ENCODE peak calls at places on chromosomes 12 and 14, in five cellular contexts. One of them, this sample, is unnamed.

GRCh38 chr12:26164118-26164517 is 31.3 kb upstream of the SSPN start:
- DNase-seq in HCT116: no peak
- DNase-seq in MM.1S: no peak
- DNase-seq in GM23248: no peak
- DNase-seq in GM23338: no peak
- DNase-seq in this sample: no peak

GRCh38 chr12:52090291-52090690 is 10.8 kb downstream of the SMIM41 start:
- DNase-seq in HCT116: no peak
- DNase-seq in MM.1S: no peak
- DNase-seq in GM23248: no peak
- DNase-seq in GM23338: no peak
- DNase-seq in this sample: peak

GRCh38 chr12:94779520-94779919 is 129.2 kb upstream of the TMCC3 start:
- DNase-seq in HCT116: no peak
- DNase-seq in MM.1S: no peak
- DNase-seq in GM23248: no peak
- DNase-seq in GM23338: no peak
- DNase-seq in this sample: no peak

GRCh38 chr14:99735189-99736135 is 51.4 kb downstream of the CYP46A1 start:
- DNase-seq in HCT116: no peak
- DNase-seq in MM.1S: no peak
- DNase-seq in GM23248: no peak
- DNase-seq in GM23338: no peak
- DNase-seq in this sample: no peak

GRCh38 chr14:93975791-93976476 is 436 bp downstream of the ASB2 start:
- DNase-seq in HCT116: no peak
- DNase-seq in MM.1S: peak
- DNase-seq in GM23248: no peak
- DNase-seq in GM23338: no peak
- DNase-seq in this sample: peak

GRCh38 chr12:106739815-106740552 is 34.5 kb upstream of the RIC8B start:
- DNase-seq in HCT116: no peak
- DNase-seq in MM.1S: no peak
- DNase-seq in GM23248: peak
- DNase-seq in GM23338: no peak
- DNase-seq in this sample: no peak

GRCh38 chr12:43969882-43970281 is 134.0 kb downstream of the TMEM117 start:
- DNase-seq in HCT116: peak
- DNase-seq in MM.1S: no peak
- DNase-seq in GM23248: peak
- DNase-seq in GM23338: no peak
- DNase-seq in this sample: no peak

GRCh38 chr12:132528564-132529106 is 38.7 kb downstream of the FBRSL1 start:
- DNase-seq in HCT116: no peak
- DNase-seq in MM.1S: no peak
- DNase-seq in GM23248: no peak
- DNase-seq in GM23338: no peak
- DNase-seq in this sample: no peak

GRCh38 chr12:110754101-110754793 is 11.6 kb upstream of the PPP1CC start:
- DNase-seq in HCT116: no peak
- DNase-seq in MM.1S: no peak
- DNase-seq in GM23248: peak
- DNase-seq in GM23338: no peak
- DNase-seq in this sample: no peak

GRCh38 chr14:89618309-89618708 is 201.3 kb upstream of the FOXN3 start:
- DNase-seq in HCT116: no peak
- DNase-seq in MM.1S: peak
- DNase-seq in GM23248: peak
- DNase-seq in GM23338: no peak
- DNase-seq in this sample: peak

GRCh38 chr12:128980623-128981022 is 127.3 kb downstream of the GLT1D1 start:
- DNase-seq in HCT116: no peak
- DNase-seq in MM.1S: no peak
- DNase-seq in GM23248: no peak
- DNase-seq in GM23338: no peak
- DNase-seq in this sample: no peak

GRCh38 chr12:86834217-86834616 is 578.0 kb upstream of the MGAT4C start:
- DNase-seq in HCT116: no peak
- DNase-seq in MM.1S: no peak
- DNase-seq in GM23248: no peak
- DNase-seq in GM23338: no peak
- DNase-seq in this sample: no peak

GRCh38 chr12:106985479-106985878 is 1.5 kb downstream of the MTERF2 start:
- DNase-seq in HCT116: no peak
- DNase-seq in MM.1S: no peak
- DNase-seq in GM23248: no peak
- DNase-seq in GM23338: no peak
- DNase-seq in this sample: no peak

GRCh38 chr12:124654666-124655316 is 87.4 kb upstream of the NCOR2 start:
- DNase-seq in HCT116: no peak
- DNase-seq in MM.1S: no peak
- DNase-seq in GM23248: peak
- DNase-seq in GM23338: no peak
- DNase-seq in this sample: no peak

GRCh38 chr14:53032838-53033390 is 82.1 kb upstream of the FERMT2 start:
- DNase-seq in HCT116: no peak
- DNase-seq in MM.1S: no peak
- DNase-seq in GM23248: peak
- DNase-seq in GM23338: no peak
- DNase-seq in this sample: no peak

GRCh38 chr12:59389968-59390576 is 205.8 kb upstream of the SLC16A7 start:
- DNase-seq in HCT116: no peak
- DNase-seq in MM.1S: no peak
- DNase-seq in GM23248: no peak
- DNase-seq in GM23338: peak
- DNase-seq in this sample: no peak

GRCh38 chr14:101183376-101184103 is 280.0 kb upstream of the RTL1 start:
- DNase-seq in HCT116: no peak
- DNase-seq in MM.1S: no peak
- DNase-seq in GM23248: no peak
- DNase-seq in GM23338: peak
- DNase-seq in this sample: peak

GRCh38 chr12:105740337-105740736 is 398.4 kb downstream of the NUAK1 start:
- DNase-seq in HCT116: no peak
- DNase-seq in MM.1S: no peak
- DNase-seq in GM23248: no peak
- DNase-seq in GM23338: peak
- DNase-seq in this sample: no peak

GRCh38 chr14:92863281-92863680 is 59.7 kb upstream of the CHGA start:
- DNase-seq in HCT116: no peak
- DNase-seq in MM.1S: peak
- DNase-seq in GM23248: no peak
- DNase-seq in GM23338: no peak
- DNase-seq in this sample: peak

GRCh38 chr12:121144416-121144914 is 11.8 kb downstream of the P2RX7 start:
- DNase-seq in HCT116: no peak
- DNase-seq in MM.1S: no peak
- DNase-seq in GM23248: peak
- DNase-seq in GM23338: no peak
- DNase-seq in this sample: no peak

GRCh38 chr14:99899578-99900178 is 106.5 kb downstream of the EML1 start:
- DNase-seq in HCT116: peak
- DNase-seq in MM.1S: peak
- DNase-seq in GM23248: peak
- DNase-seq in GM23338: peak
- DNase-seq in this sample: peak

GRCh38 chr14:34693228-34693939 is 21.0 kb downstream of the CFL2 start:
- DNase-seq in HCT116: peak
- DNase-seq in MM.1S: no peak
- DNase-seq in GM23248: peak
- DNase-seq in GM23338: peak
- DNase-seq in this sample: peak

GRCh38 chr12:31325524-31325875 is 450 bp downstream of the SINHCAF start:
- DNase-seq in HCT116: no peak
- DNase-seq in MM.1S: peak
- DNase-seq in GM23248: no peak
- DNase-seq in GM23338: no peak
- DNase-seq in this sample: peak

GRCh38 chr14:50045039-50045711 is 71.2 kb downstream of the VCPKMT start:
- DNase-seq in HCT116: no peak
- DNase-seq in MM.1S: peak
- DNase-seq in GM23248: peak
- DNase-seq in GM23338: no peak
- DNase-seq in this sample: peak

GRCh38 chr14:104580961-104581360 is 1.4 kb downstream of the C14orf180 start:
- DNase-seq in HCT116: no peak
- DNase-seq in MM.1S: no peak
- DNase-seq in GM23248: no peak
- DNase-seq in GM23338: no peak
- DNase-seq in this sample: no peak

GRCh38 chr12:24752763-24753462 is 196.0 kb downstream of the BCAT1 start:
- DNase-seq in HCT116: no peak
- DNase-seq in MM.1S: no peak
- DNase-seq in GM23248: no peak
- DNase-seq in GM23338: no peak
- DNase-seq in this sample: no peak

GRCh38 chr12:101685121-101685520 is 12.3 kb upstream of the CHPT1 start:
- DNase-seq in HCT116: no peak
- DNase-seq in MM.1S: no peak
- DNase-seq in GM23248: no peak
- DNase-seq in GM23338: no peak
- DNase-seq in this sample: no peak

GRCh38 chr12:108337235-108338223 is 1.6 kb downstream of the CMKLR1 start:
- DNase-seq in HCT116: peak
- DNase-seq in MM.1S: peak
- DNase-seq in GM23248: peak
- DNase-seq in GM23338: peak
- DNase-seq in this sample: peak

GRCh38 chr14:25658988-25659387 is 609.0 kb upstream of the STXBP6 start:
- DNase-seq in HCT116: no peak
- DNase-seq in MM.1S: no peak
- DNase-seq in GM23248: no peak
- DNase-seq in GM23338: no peak
- DNase-seq in this sample: no peak

GRCh38 chr14:20934148-20934762 is 21.0 kb upstream of the RNASE2 start:
- DNase-seq in HCT116: peak
- DNase-seq in MM.1S: peak
- DNase-seq in GM23248: peak
- DNase-seq in GM23338: peak
- DNase-seq in this sample: peak

GRCh38 chr12:79255326-79255725 is 390.8 kb downstream of the SYT1 start:
- DNase-seq in HCT116: no peak
- DNase-seq in MM.1S: no peak
- DNase-seq in GM23248: peak
- DNase-seq in GM23338: no peak
- DNase-seq in this sample: no peak

DNA sequence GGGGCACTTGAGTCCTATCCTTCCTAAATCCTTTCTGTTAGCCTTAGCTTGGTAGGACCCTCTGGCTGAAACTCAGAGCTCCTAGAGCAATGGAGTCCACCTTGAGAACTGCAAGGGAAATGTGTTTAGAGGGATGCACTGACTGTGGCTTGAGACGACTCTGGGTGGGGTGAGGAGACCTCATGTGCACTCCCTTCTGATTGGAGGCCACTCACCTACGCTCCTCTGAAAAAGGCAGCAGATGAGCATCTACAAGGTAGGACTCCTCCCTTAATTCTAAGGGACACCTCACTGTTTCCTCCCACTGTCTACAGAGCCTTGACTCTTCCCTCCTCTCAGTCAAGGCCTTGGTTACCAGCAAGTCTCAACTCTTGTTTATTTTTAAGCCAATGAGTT is 1.0 kb downstream of the MAP3K12 start:
- DNase-seq in HCT116: no peak
- DNase-seq in MM.1S: no peak
- DNase-seq in GM23248: no peak
- DNase-seq in GM23338: no peak
- DNase-seq in this sample: no peak
- TF ChIP-seq EZH2phosphoT487 in HCT116: no peak
- TF ChIP-seq EZH2phosphoT487 in MM.1S: no peak
- TF ChIP-seq EZH2phosphoT487 in GM23248: no peak
- TF ChIP-seq EZH2phosphoT487 in GM23338: no peak
- TF ChIP-seq EZH2phosphoT487 in this sample: no peak

GRCh38 chr12:47954467-47955045 is 8.8 kb upstream of the TMEM106C start:
- DNase-seq in HCT116: no peak
- DNase-seq in MM.1S: no peak
- DNase-seq in GM23248: no peak
- DNase-seq in GM23338: no peak
- DNase-seq in this sample: no peak
- H2AFZ ChIP-seq in HCT116: peak
- H2AFZ ChIP-seq in MM.1S: no peak
- H2AFZ ChIP-seq in GM23248: no peak
- H2AFZ ChIP-seq in GM23338: no peak
- H2AFZ ChIP-seq in this sample: no peak

GRCh38 chr12:47078086-47078395 is 1.4 kb upstream of the PCED1B start:
- DNase-seq in HCT116: no peak
- DNase-seq in MM.1S: no peak
- DNase-seq in GM23248: no peak
- DNase-seq in GM23338: no peak
- DNase-seq in this sample: no peak
- TF ChIP-seq EZH2phosphoT487 in HCT116: no peak
- TF ChIP-seq EZH2phosphoT487 in MM.1S: no peak
- TF ChIP-seq EZH2phosphoT487 in GM23248: no peak
- TF ChIP-seq EZH2phosphoT487 in GM23338: no peak
- TF ChIP-seq EZH2phosphoT487 in this sample: no peak

GRCh38 chr12:9706081-9706685 is 26.7 kb downstream of the CLECL1 start:
- DNase-seq in HCT116: no peak
- DNase-seq in MM.1S: peak
- DNase-seq in GM23248: no peak
- DNase-seq in GM23338: no peak
- DNase-seq in this sample: no peak
- H2AFZ ChIP-seq in HCT116: no peak
- H2AFZ ChIP-seq in MM.1S: peak
- H2AFZ ChIP-seq in GM23248: no peak
- H2AFZ ChIP-seq in GM23338: no peak
- H2AFZ ChIP-seq in this sample: no peak

GRCh38 chr14:86766469-86766868 is 1226.5 kb downstream of the GALC start:
- DNase-seq in HCT116: no peak
- DNase-seq in MM.1S: no peak
- DNase-seq in GM23248: no peak
- DNase-seq in GM23338: no peak
- DNase-seq in this sample: no peak
- TF ChIP-seq EZH2phosphoT487 in HCT116: no peak
- TF ChIP-seq EZH2phosphoT487 in MM.1S: no peak
- TF ChIP-seq EZH2phosphoT487 in GM23248: no peak
- TF ChIP-seq EZH2phosphoT487 in GM23338: no peak
- TF ChIP-seq EZH2phosphoT487 in this sample: no peak

GRCh38 chr12:2309647-2310046 is 256.9 kb downstream of the CACNA1C start:
- DNase-seq in HCT116: no peak
- DNase-seq in MM.1S: no peak
- DNase-seq in GM23248: no peak
- DNase-seq in GM23338: no peak
- DNase-seq in this sample: no peak

GRCh38 chr12:2314492-2314891 is 261.7 kb downstream of the CACNA1C start:
- DNase-seq in HCT116: no peak
- DNase-seq in MM.1S: no peak
- DNase-seq in GM23248: no peak
- DNase-seq in GM23338: no peak
- DNase-seq in this sample: no peak

GRCh38 chr12:2307550-2307949 is 254.8 kb downstream of the CACNA1C start:
- DNase-seq in HCT116: no peak
- DNase-seq in MM.1S: no peak
- DNase-seq in GM23248: no peak
- DNase-seq in GM23338: peak
- DNase-seq in this sample: no peak

GRCh38 chr12:2312156-2312555 is 259.4 kb downstream of the CACNA1C start:
- DNase-seq in HCT116: no peak
- DNase-seq in MM.1S: no peak
- DNase-seq in GM23248: no peak
- DNase-seq in GM23338: no peak
- DNase-seq in this sample: no peak

GRCh38 chr12:2311001-2311778 is 258.4 kb downstream of the CACNA1C start:
- DNase-seq in HCT116: no peak
- DNase-seq in MM.1S: no peak
- DNase-seq in GM23248: peak
- DNase-seq in GM23338: no peak
- DNase-seq in this sample: no peak
- H2AFZ ChIP-seq in HCT116: no peak
- H2AFZ ChIP-seq in MM.1S: no peak
- H2AFZ ChIP-seq in GM23248: peak
- H2AFZ ChIP-seq in GM23338: no peak
- H2AFZ ChIP-seq in this sample: no peak

This sample was measured in OCI-LY7.